ENCODE peak calls at places on chromosome X, in five cellular contexts. I, O, U, B and J are unnamed samples.

GRCh38 chrX:68672581-68673318 is 25.3 kb downstream of the STARD8 start:
- DNase-seq in O (no peak), U (no peak), B (no peak), I (no peak), J (peak; percentile 61)

GRCh38 chrX:109382332-109382731 is 99.6 kb downstream of the GUCY2F start:
- DNase-seq in U (no peak), B (no peak), O (no peak), I (no peak), J (no peak)

GRCh38 chrX:153922932-153923857 is 2.9 kb downstream of the ARHGAP4 start:
- DNase-seq in U (peak; percentile 75), B (peak; percentile 74), I (peak; percentile 45), O (peak; percentile 66), J (peak; percentile 66)

GRCh38 chrX:153642313-153642654 is 4.7 kb upstream of the DUSP9 start:
- DNase-seq in B (peak; percentile 11), I (no peak), U (no peak), O (no peak), J (no peak)

GRCh38 chrX:130171446-130172126 is at the start of gene RAB33A:
- DNase-seq in U (peak; percentile 29), O (peak; percentile 58), B (peak; percentile 9), I (no peak), J (no peak)

GRCh38 chrX:116694046-116694445 is 231.3 kb upstream of the CT83 start:
- DNase-seq in B (peak; percentile 20), O (no peak), I (no peak), U (no peak), J (no peak)

GRCh38 chrX:23901065-23901464 is 6.7 kb downstream of the APOO start:
- DNase-seq in O (no peak), U (peak; percentile 68), B (no peak), I (peak; percentile 69), J (peak; percentile 57)

GRCh38 chrX:69317721-69318120 is 152.5 kb upstream of the PJA1 start:
- DNase-seq in O (no peak), U (no peak), B (no peak), I (no peak), J (no peak)

GRCh38 chrX:100926453-100926852 is 2.3 kb downstream of the XKRX start:
- DNase-seq in O (no peak), U (no peak), B (no peak), I (no peak), J (no peak)

GRCh38 chrX:118271770-118272169 is 74.1 kb upstream of the WDR44 start:
- DNase-seq in I (no peak), U (peak; percentile 75), O (no peak), B (no peak), J (no peak)

GRCh38 chrX:72295745-72296144 is 10.0 kb downstream of the CITED1 start:
- DNase-seq in B (no peak), I (no peak), O (no peak), U (no peak), J (no peak)

GRCh38 chrX:9906919-9907318 is 60.2 kb upstream of the CLDN34 start:
- DNase-seq in U (no peak), I (no peak), B (no peak), O (no peak), J (no peak)

GRCh38 chrX:68511255-68511654 is 12.4 kb downstream of the YIPF6 start:
- DNase-seq in O (no peak), I (peak; percentile 45), U (peak; percentile 48), B (peak; percentile 42), J (peak; percentile 52)

GRCh38 chrX:110180176-110180927 is 137.5 kb downstream of the AMMECR1 start:
- DNase-seq in I (peak; percentile 82), B (no peak), U (peak; percentile 72), O (no peak), J (peak; percentile 79)

GRCh38 chrX:69285881-69286545 is 120.8 kb upstream of the PJA1 start:
- DNase-seq in B (peak; percentile 56), U (peak; percentile 72), O (peak; percentile 64), I (peak; percentile 5), J (peak; percentile 24)

GRCh38 chrX:131827935-131828334 is 195.2 kb upstream of the STK26 start:
- DNase-seq in I (peak; percentile 20), U (peak; percentile 25), B (peak; percentile 46), O (no peak), J (peak; percentile 46)

GRCh38 chrX:15430584-15430983 is 46.4 kb upstream of the VEGFD start:
- DNase-seq in B (no peak), I (no peak), O (no peak), U (no peak), J (peak; percentile 37)

GRCh38 chrX:103726477-103726876 is 15.8 kb downstream of the TMEM31 start:
- DNase-seq in I (no peak), U (no peak), B (peak; percentile 40), O (no peak), J (no peak)

GRCh38 chrX:127207326-127207725 is 387.8 kb downstream of the PRR32 start:
- DNase-seq in B (no peak), I (no peak), O (no peak), U (no peak), J (no peak)

GRCh38 chrX:134374294-134374693 is 85.7 kb upstream of the HPRT1 start:
- DNase-seq in U (peak; percentile 4), O (no peak), B (peak; percentile 26), I (no peak), J (peak; percentile 6)

GRCh38 chrX:38939067-38939466 is 137.8 kb downstream of the MID1IP1 start:
- DNase-seq in U (peak; percentile 74), O (no peak), B (no peak), I (peak; percentile 21), J (no peak)

GRCh38 chrX:101252634-101253033 is 33.0 kb downstream of the DRP2 start:
- DNase-seq in B (no peak), O (no peak), I (peak; percentile 7), U (peak; percentile 14), J (no peak)

GRCh38 chrX:137565921-137566745 is at the start of gene ZIC3:
- DNase-seq in I (peak; percentile 80), U (peak; percentile 45), B (no peak), O (no peak), J (peak; percentile 61)

GRCh38 chrX:51336584-51336983 is 4.0 kb downstream of the NUDT10 start:
- DNase-seq in B (peak; percentile 25), U (peak; percentile 52), I (peak; percentile 47), O (no peak), J (peak; percentile 50)

GRCh38 chrX:40202456-40202855 is 104.7 kb upstream of the BCOR start:
- DNase-seq in U (no peak), B (no peak), O (no peak), I (no peak), J (no peak)

GRCh38 chrX:136629084-136629750 is 18.7 kb upstream of the CD40LG start:
- DNase-seq in B (no peak), I (no peak), O (no peak), U (no peak), J (no peak)

GRCh38 chrX:111761578-111762135 is 80.7 kb downstream of the ALG13 start:
- DNase-seq in O (no peak), B (no peak), I (no peak), U (no peak), J (no peak)

GRCh38 chrX:40303256-40304077 is 205.7 kb upstream of the BCOR start:
- DNase-seq in I (no peak), O (no peak), B (no peak), U (no peak), J (no peak)

GRCh38 chrX:2628751-2629315 is 62.3 kb upstream of the CD99 start:
- DNase-seq in U (no peak), O (no peak), I (no peak), B (no peak), J (no peak)

GRCh38 chrX:13257223-13258051 is 62.4 kb downstream of the ATXN3L start:
- DNase-seq in I (no peak), U (no peak), B (no peak), O (no peak), J (no peak)

GRCh38 chrX:15269120-15269519 is 763 bp downstream of the ASB9 start:
- DNase-seq in B (no peak), I (no peak), O (no peak), U (no peak), J (no peak)

GRCh38 chrX:153426204-153426603 is 14.9 kb downstream of the ZFP92 start:
- DNase-seq in U (no peak), B (no peak), O (no peak), I (no peak), J (no peak)

GRCh38 chrX:372856-373640 is 13.7 kb downstream of the PPP2R3B start:
- DNase-seq in U (peak; percentile 29), B (no peak), O (no peak), I (no peak), J (no peak)

GRCh38 chrX:29952016-29952415 is 263.3 kb upstream of the MAGEB2 start:
- DNase-seq in U (peak; percentile 56), B (no peak), O (no peak), I (no peak), J (no peak)

GRCh38 chrX:107448625-107449468 is 605 bp upstream of the FRMPD3 start:
- DNase-seq in U (no peak), B (peak; percentile 69), O (no peak), I (no peak), J (no peak)

GRCh38 chrX:154721155-154721554 is 29.7 kb downstream of the GAB3 start:
- DNase-seq in U (no peak), B (no peak), I (no peak), O (no peak), J (no peak)

GRCh38 chrX:136204571-136204970 is 46.6 kb downstream of the MAP7D3 start:
- DNase-seq in I (peak; percentile 77), O (no peak), U (peak; percentile 64), B (no peak), J (peak; percentile 90)

GRCh38 chrX:143854006-143854405 is 29.9 kb upstream of the UBE2NL start:
- DNase-seq in I (peak; percentile 65), U (peak; percentile 52), O (no peak), B (no peak), J (peak; percentile 12)

GRCh38 chrX:110204986-110205385 is 112.9 kb downstream of the AMMECR1 start:
- DNase-seq in O (no peak), I (peak; percentile 84), B (no peak), U (peak; percentile 68), J (no peak)